ENCODE peak calls at places on chromosomes 3 and 15, in nine cellular contexts. I is T-helper 2 cell; C is HFF-Myc; Y is A673; X is right cardiac atrium; O is stimulated activated CD4-positive, alpha-beta T cell treated with anti-CD3 and anti-CD28 coated beads, Interleukin-4, amount 100 ng/mL, for 24 hours; P is progenitor cell of endocrine pancreas; Q is anterior cingulate cortex; V is HS-27A. T is an unnamed sample.

GRCh38 chr15:49174902-49175301 is 4.9 kb downstream of the GALK2 start:
- DNase-seq in I (no peak), C (no peak), Y (no peak), X (no peak), O (no peak), P (no peak), Q (no peak), V (no peak), T (no peak)

GRCh38 chr3:139260041-139260486 is 83.8 kb upstream of the MRPS22 start:
- DNase-seq in I (no peak), C (no peak), Y (no peak), X (no peak), O (no peak), P (no peak), Q (no peak), V (no peak), T (no peak)

GRCh38 chr15:63672369-63672768 is 75.2 kb downstream of the FBXL22 start:
- DNase-seq in I (no peak), C (no peak), Y (no peak), X (no peak), O (peak; percentile 9), P (no peak), Q (no peak), V (no peak), T (no peak)

GRCh38 chr3:179956416-179956830 is 80.3 kb downstream of the PEX5L start:
- DNase-seq in I (no peak), C (no peak), Y (no peak), X (no peak), O (no peak), P (no peak), Q (no peak), V (no peak), T (no peak)

GRCh38 chr3:167662919-167663400 is 9.2 kb upstream of the WDR49 start:
- DNase-seq in I (no peak), C (no peak), Y (no peak), X (no peak), O (no peak), P (no peak), Q (no peak), V (no peak), T (no peak)

GRCh38 chr15:77038312-77039216 is 32.3 kb downstream of the TSPAN3 start:
- DNase-seq in I (no peak), C (no peak), Y (no peak), X (no peak), O (no peak), P (no peak), Q (no peak), V (no peak), T (peak; percentile 48)

GRCh38 chr3:156214676-156215075 is 94.3 kb downstream of the KCNAB1 start:
- DNase-seq in I (no peak), C (no peak), Y (no peak), X (no peak), O (no peak), P (no peak), Q (no peak), V (no peak), T (no peak)

GRCh38 chr3:38458796-38459498 is 5.3 kb downstream of the ACVR2B start:
- DNase-seq in I (no peak), C (no peak), Y (no peak), X (peak; percentile 68), O (no peak), P (no peak), Q (no peak), V (no peak), T (no peak)

GRCh38 chr3:66472313-66473134 is 28.3 kb downstream of the LRIG1 start:
- DNase-seq in I (no peak), C (no peak), Y (no peak), X (no peak), O (peak; percentile 71), P (no peak), Q (no peak), V (peak; percentile 58), T (no peak)

GRCh38 chr15:50275091-50275490 is 9.6 kb upstream of the HDC start:
- DNase-seq in I (no peak), C (no peak), Y (no peak), X (no peak), O (no peak), P (no peak), Q (no peak), V (no peak), T (no peak)

GRCh38 chr15:80915462-80915861 is 74.2 kb downstream of the MESD start:
- DNase-seq in I (no peak), C (no peak), Y (no peak), X (no peak), O (no peak), P (no peak), Q (no peak), V (no peak), T (no peak)

GRCh38 chr3:129003578-129004112 is 2.5 kb downstream of the EFCC1 start:
- DNase-seq in I (peak; percentile 49), C (no peak), Y (no peak), X (peak; percentile 65), O (peak; percentile 38), P (peak; percentile 58), Q (no peak), V (no peak), T (no peak)

T was measured in nucleus accumbens.